ENCODE peak calls at places on chromosomes 4 and X, in seven cellular contexts. One of them, this sample, is unnamed.

GRCh38 chr4:6873792-6874461 is 35.7 kb upstream of the TBC1D14 start:
- DNase-seq in AG09309: no peak
- DNase-seq in hepatocyte: peak; percentile 85
- DNase-seq in endothelial cell: peak; percentile 75
- DNase-seq in nephron progenitor cell: peak; percentile 74
- DNase-seq in ovary: peak; percentile 82
- DNase-seq in epithelial cell of esophagus: peak; percentile 71
- DNase-seq in this sample: peak; percentile 65

GRCh38 chr4:107034982-107035710 is 967 bp downstream of the DKK2 start:
- DNase-seq in epithelial cell of esophagus: peak; percentile 17
- DNase-seq in AG09309: no peak
- DNase-seq in nephron progenitor cell: peak; percentile 55
- DNase-seq in endothelial cell: peak; percentile 51
- DNase-seq in ovary: peak; percentile 28
- DNase-seq in hepatocyte: peak; percentile 53
- DNase-seq in this sample: no peak

GRCh38 chr4:176038789-176039188 is 26.9 kb upstream of the WDR17 start:
- DNase-seq in nephron progenitor cell: no peak
- DNase-seq in hepatocyte: no peak
- DNase-seq in epithelial cell of esophagus: no peak
- DNase-seq in endothelial cell: no peak
- DNase-seq in ovary: no peak
- DNase-seq in AG09309: no peak
- DNase-seq in this sample: no peak

GRCh38 chr4:15444879-15445576 is 17.2 kb downstream of the C1QTNF7 start:
- DNase-seq in nephron progenitor cell: no peak
- DNase-seq in ovary: no peak
- DNase-seq in epithelial cell of esophagus: peak; percentile 91
- DNase-seq in hepatocyte: no peak
- DNase-seq in endothelial cell: no peak
- DNase-seq in AG09309: no peak
- DNase-seq in this sample: no peak

GRCh38 chr4:88144866-88145300 is 13.6 kb downstream of the ABCG2 start:
- DNase-seq in nephron progenitor cell: no peak
- DNase-seq in ovary: no peak
- DNase-seq in endothelial cell: no peak
- DNase-seq in hepatocyte: peak; percentile 63
- DNase-seq in epithelial cell of esophagus: peak; percentile 90
- DNase-seq in AG09309: no peak
- DNase-seq in this sample: no peak

GRCh38 chrX:34300871-34301270 is 168.8 kb upstream of the FAM47A start:
- DNase-seq in epithelial cell of esophagus: peak; percentile 66
- DNase-seq in hepatocyte: peak; percentile 73
- DNase-seq in AG09309: peak; percentile 3
- DNase-seq in nephron progenitor cell: peak; percentile 53
- DNase-seq in endothelial cell: peak; percentile 42
- DNase-seq in ovary: no peak
- DNase-seq in this sample: peak; percentile 62

GRCh38 chr4:38644201-38644600 is 19.8 kb upstream of the KLF3 start:
- DNase-seq in endothelial cell: no peak
- DNase-seq in nephron progenitor cell: no peak
- DNase-seq in ovary: no peak
- DNase-seq in hepatocyte: no peak
- DNase-seq in AG09309: no peak
- DNase-seq in epithelial cell of esophagus: no peak
- DNase-seq in this sample: no peak

GRCh38 chr4:22824091-22824490 is 131.4 kb downstream of the GBA3 start:
- DNase-seq in endothelial cell: no peak
- DNase-seq in epithelial cell of esophagus: peak; percentile 37
- DNase-seq in nephron progenitor cell: no peak
- DNase-seq in ovary: no peak
- DNase-seq in AG09309: no peak
- DNase-seq in hepatocyte: no peak
- DNase-seq in this sample: no peak

GRCh38 chrX:40617566-40617965 is 5.7 kb upstream of the MPC1L start:
- DNase-seq in ovary: no peak
- DNase-seq in epithelial cell of esophagus: no peak
- DNase-seq in endothelial cell: no peak
- DNase-seq in nephron progenitor cell: no peak
- DNase-seq in hepatocyte: no peak
- DNase-seq in AG09309: no peak
- DNase-seq in this sample: no peak

GRCh38 chrX:83516597-83516996 is 8.5 kb downstream of the POU3F4 start:
- DNase-seq in nephron progenitor cell: no peak
- DNase-seq in hepatocyte: no peak
- DNase-seq in epithelial cell of esophagus: no peak
- DNase-seq in AG09309: no peak
- DNase-seq in endothelial cell: no peak
- DNase-seq in ovary: no peak
- DNase-seq in this sample: no peak

GRCh38 chrX:12228862-12229261 is 90.6 kb downstream of the FRMPD4 start:
- DNase-seq in ovary: no peak
- DNase-seq in epithelial cell of esophagus: no peak
- DNase-seq in nephron progenitor cell: no peak
- DNase-seq in AG09309: no peak
- DNase-seq in hepatocyte: no peak
- DNase-seq in endothelial cell: no peak
- DNase-seq in this sample: no peak

GRCh38 chr4:109432676-109433075 is 939 bp upstream of the SEC24B start:
- DNase-seq in endothelial cell: no peak
- DNase-seq in ovary: no peak
- DNase-seq in epithelial cell of esophagus: peak; percentile 84
- DNase-seq in hepatocyte: peak; percentile 57
- DNase-seq in nephron progenitor cell: no peak
- DNase-seq in AG09309: peak; percentile 44
- DNase-seq in this sample: peak; percentile 52

GRCh38 chr4:173214661-173215060 is 46.0 kb downstream of the GALNT7 start:
- DNase-seq in nephron progenitor cell: no peak
- DNase-seq in ovary: peak; percentile 23
- DNase-seq in hepatocyte: no peak
- DNase-seq in endothelial cell: no peak
- DNase-seq in epithelial cell of esophagus: peak; percentile 47
- DNase-seq in AG09309: no peak
- DNase-seq in this sample: peak; percentile 92

GRCh38 chrX:119573840-119574393 is 446 bp upstream of the UBE2A start:
- DNase-seq in AG09309: no peak
- DNase-seq in ovary: peak; percentile 45
- DNase-seq in epithelial cell of esophagus: peak; percentile 42
- DNase-seq in hepatocyte: peak; percentile 17
- DNase-seq in nephron progenitor cell: no peak
- DNase-seq in endothelial cell: peak; percentile 3
- DNase-seq in this sample: peak; percentile 42

GRCh38 chr4:92091335-92091734 is 212.4 kb upstream of the GRID2 start:
- DNase-seq in hepatocyte: no peak
- DNase-seq in AG09309: no peak
- DNase-seq in endothelial cell: no peak
- DNase-seq in nephron progenitor cell: no peak
- DNase-seq in epithelial cell of esophagus: no peak
- DNase-seq in ovary: no peak
- DNase-seq in this sample: no peak

GRCh38 chr4:98700630-98701029 is 42.2 kb upstream of the TSPAN5 start:
- DNase-seq in epithelial cell of esophagus: no peak
- DNase-seq in endothelial cell: no peak
- DNase-seq in nephron progenitor cell: no peak
- DNase-seq in hepatocyte: no peak
- DNase-seq in AG09309: no peak
- DNase-seq in ovary: no peak
- DNase-seq in this sample: no peak

GRCh38 chr4:79923290-79923689 is 149.7 kb downstream of the ANTXR2 start:
- DNase-seq in hepatocyte: no peak
- DNase-seq in nephron progenitor cell: no peak
- DNase-seq in epithelial cell of esophagus: no peak
- DNase-seq in ovary: no peak
- DNase-seq in endothelial cell: no peak
- DNase-seq in AG09309: no peak
- DNase-seq in this sample: no peak

GRCh38 chr4:47217884-47218283 is 186.5 kb downstream of the GABRB1 start:
- DNase-seq in nephron progenitor cell: no peak
- DNase-seq in AG09309: no peak
- DNase-seq in endothelial cell: no peak
- DNase-seq in epithelial cell of esophagus: no peak
- DNase-seq in ovary: no peak
- DNase-seq in hepatocyte: no peak
- DNase-seq in this sample: no peak

GRCh38 chr4:77740480-77740879 is 78.7 kb downstream of the CNOT6L start:
- DNase-seq in nephron progenitor cell: no peak
- DNase-seq in ovary: no peak
- DNase-seq in epithelial cell of esophagus: no peak
- DNase-seq in hepatocyte: no peak
- DNase-seq in endothelial cell: no peak
- DNase-seq in AG09309: no peak
- DNase-seq in this sample: no peak

GRCh38 chr4:99722006-99722405 is 64.4 kb upstream of the C4orf54 start:
- DNase-seq in nephron progenitor cell: no peak
- DNase-seq in AG09309: no peak
- DNase-seq in epithelial cell of esophagus: peak; percentile 64
- DNase-seq in hepatocyte: no peak
- DNase-seq in endothelial cell: no peak
- DNase-seq in ovary: no peak
- DNase-seq in this sample: peak; percentile 67

GRCh38 chrX:118730500-118731247 is 3.3 kb downstream of the IL13RA1 start:
- DNase-seq in hepatocyte: no peak
- DNase-seq in epithelial cell of esophagus: peak; percentile 63
- DNase-seq in AG09309: peak; percentile 59
- DNase-seq in endothelial cell: no peak
- DNase-seq in ovary: no peak
- DNase-seq in nephron progenitor cell: no peak
- DNase-seq in this sample: peak; percentile 80

DNA sequence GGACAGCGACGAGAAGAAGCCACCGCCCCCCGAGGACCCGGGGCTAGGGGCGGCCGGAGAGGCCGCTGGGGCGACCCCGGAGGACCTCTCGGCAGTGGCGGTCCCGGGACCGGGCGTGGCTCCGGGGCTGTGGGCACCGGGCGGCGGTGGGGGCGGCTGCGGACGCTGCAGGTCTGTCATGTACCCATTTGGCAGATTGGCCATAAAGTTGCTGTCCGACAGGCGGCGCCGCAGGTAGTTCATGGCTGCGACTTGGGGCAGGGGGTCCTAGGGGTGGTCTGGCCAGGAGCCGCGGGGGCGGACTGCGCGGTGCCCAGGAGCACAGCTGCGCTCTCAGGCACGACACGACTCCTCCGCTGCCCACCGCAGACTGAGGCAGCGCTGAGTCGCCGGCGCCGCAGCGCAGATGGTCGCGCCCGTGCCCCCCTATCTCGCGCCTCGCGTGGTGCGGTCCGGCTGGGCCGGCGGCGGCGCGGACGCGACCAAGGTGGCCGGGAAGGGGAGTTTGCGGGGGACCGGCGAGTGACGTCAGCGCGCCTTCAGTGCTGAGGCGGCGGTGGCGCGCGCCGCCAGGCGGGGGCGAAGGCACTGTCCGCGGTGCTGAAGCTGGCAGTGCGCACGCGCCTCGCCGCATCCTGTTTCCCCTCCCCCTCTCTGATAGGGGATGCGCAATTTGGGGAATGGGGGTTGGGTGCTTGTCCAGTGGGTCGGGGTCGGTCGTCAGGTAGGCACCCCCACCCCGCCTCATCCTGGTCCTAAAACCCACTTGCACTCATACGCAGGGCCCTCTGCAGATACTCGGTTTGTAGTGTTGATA is at the start of gene SYN1:
- DNase-seq in hepatocyte: peak; percentile 92
- DNase-seq in endothelial cell: peak; percentile 74
- DNase-seq in AG09309: peak; percentile 7
- DNase-seq in nephron progenitor cell: peak; percentile 88
- DNase-seq in ovary: peak; percentile 90
- DNase-seq in epithelial cell of esophagus: peak; percentile 71
- DNase-seq in this sample: peak; percentile 52
- TF ChIP-seq CTCF in hepatocyte: no peak
- TF ChIP-seq CTCF in endothelial cell: no peak
- TF ChIP-seq CTCF in AG09309: no peak
- TF ChIP-seq CTCF in nephron progenitor cell: no peak
- TF ChIP-seq CTCF in ovary: peak; percentile 64
- TF ChIP-seq CTCF in epithelial cell of esophagus: no peak
- TF ChIP-seq CTCF in this sample: no peak

DNA sequence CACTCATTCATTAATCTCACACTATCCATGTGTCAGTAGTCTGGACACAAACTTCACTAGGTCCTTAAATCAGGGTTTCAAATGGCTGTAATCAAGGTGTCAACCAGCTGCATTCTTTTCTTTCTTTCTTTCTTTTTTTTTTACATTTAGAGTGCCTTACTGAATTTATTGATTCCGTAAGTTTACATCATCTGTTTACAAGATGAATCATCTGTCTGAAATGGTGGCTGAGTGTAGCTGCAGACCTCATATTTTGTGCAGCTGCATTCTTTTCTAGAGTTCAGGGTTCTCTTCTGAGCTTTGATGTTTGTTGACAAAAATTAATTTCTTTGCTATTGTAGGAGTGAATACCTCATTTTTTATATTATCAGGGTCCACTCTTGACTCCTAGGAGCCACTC is 37.9 kb downstream of the SPOCK3 start:
- DNase-seq in epithelial cell of esophagus: peak; percentile 53
- DNase-seq in nephron progenitor cell: no peak
- DNase-seq in endothelial cell: no peak
- DNase-seq in ovary: no peak
- DNase-seq in AG09309: no peak
- DNase-seq in hepatocyte: no peak
- DNase-seq in this sample: peak; percentile 18
- TF ChIP-seq CTCF in epithelial cell of esophagus: no peak
- TF ChIP-seq CTCF in nephron progenitor cell: no peak
- TF ChIP-seq CTCF in endothelial cell: no peak
- TF ChIP-seq CTCF in ovary: no peak
- TF ChIP-seq CTCF in AG09309: no peak
- TF ChIP-seq CTCF in hepatocyte: no peak
- TF ChIP-seq CTCF in this sample: no peak

GRCh38 chr4:142356797-142357196 is 489.3 kb downstream of the INPP4B start:
- DNase-seq in AG09309: no peak
- DNase-seq in endothelial cell: no peak
- DNase-seq in hepatocyte: no peak
- DNase-seq in nephron progenitor cell: no peak
- DNase-seq in epithelial cell of esophagus: no peak
- DNase-seq in ovary: no peak
- DNase-seq in this sample: no peak
- TF ChIP-seq CTCF in AG09309: no peak
- TF ChIP-seq CTCF in endothelial cell: no peak
- TF ChIP-seq CTCF in hepatocyte: no peak
- TF ChIP-seq CTCF in nephron progenitor cell: no peak
- TF ChIP-seq CTCF in epithelial cell of esophagus: no peak
- TF ChIP-seq CTCF in ovary: no peak
- TF ChIP-seq CTCF in this sample: no peak

GRCh38 chrX:132491191-132491590 is 2.4 kb upstream of the MBNL3 start:
- DNase-seq in epithelial cell of esophagus: peak; percentile 62
- DNase-seq in endothelial cell: no peak
- DNase-seq in nephron progenitor cell: no peak
- DNase-seq in AG09309: no peak
- DNase-seq in ovary: no peak
- DNase-seq in hepatocyte: peak; percentile 19
- DNase-seq in this sample: peak; percentile 63

GRCh38 chrX:132488819-132489255 is at the start of gene MBNL3:
- DNase-seq in AG09309: no peak
- DNase-seq in epithelial cell of esophagus: peak; percentile 51
- DNase-seq in hepatocyte: peak; percentile 53
- DNase-seq in endothelial cell: peak; percentile 45
- DNase-seq in ovary: no peak
- DNase-seq in nephron progenitor cell: peak; percentile 71
- DNase-seq in this sample: peak; percentile 64

GRCh38 chrX:132490086-132490419 is 1.2 kb upstream of the MBNL3 start:
- DNase-seq in AG09309: no peak
- DNase-seq in ovary: no peak
- DNase-seq in endothelial cell: no peak
- DNase-seq in hepatocyte: no peak
- DNase-seq in epithelial cell of esophagus: no peak
- DNase-seq in nephron progenitor cell: no peak
- DNase-seq in this sample: peak; percentile 6

GRCh38 chrX:132488092-132488749 is 617 bp downstream of the MBNL3 start:
- DNase-seq in AG09309: no peak
- DNase-seq in hepatocyte: no peak
- DNase-seq in ovary: no peak
- DNase-seq in endothelial cell: no peak
- DNase-seq in epithelial cell of esophagus: peak; percentile 52
- DNase-seq in nephron progenitor cell: no peak
- DNase-seq in this sample: peak; percentile 38

GRCh38 chrX:132489256-132490085 is 633 bp upstream of the MBNL3 start:
- DNase-seq in nephron progenitor cell: peak; percentile 69
- DNase-seq in epithelial cell of esophagus: peak; percentile 54
- DNase-seq in AG09309: no peak
- DNase-seq in hepatocyte: peak; percentile 72
- DNase-seq in endothelial cell: peak; percentile 35
- DNase-seq in ovary: peak; percentile 67
- DNase-seq in this sample: peak; percentile 76
- TF ChIP-seq CTCF in nephron progenitor cell: no peak
- TF ChIP-seq CTCF in epithelial cell of esophagus: no peak
- TF ChIP-seq CTCF in AG09309: no peak
- TF ChIP-seq CTCF in hepatocyte: peak; percentile 5
- TF ChIP-seq CTCF in endothelial cell: no peak
- TF ChIP-seq CTCF in ovary: no peak
- TF ChIP-seq CTCF in this sample: no peak